ENCODE peak calls at places on chromosomes 5 and 9, in four cellular contexts. One of them, this sample, is unnamed.

GRCh38 chr9:16331527-16331926 is 538.9 kb downstream of the BNC2 start:
- DNase-seq in K562: no peak
- DNase-seq in HepG2: no peak
- DNase-seq in WTC11: no peak
- DNase-seq in this sample: no peak

GRCh38 chr5:40112875-40113274 is 566.8 kb upstream of the PTGER4 start:
- DNase-seq in K562: no peak
- DNase-seq in HepG2: no peak
- DNase-seq in WTC11: no peak
- DNase-seq in this sample: no peak

GRCh38 chr9:97802276-97802675 is 50.8 kb upstream of the FOXE1 start:
- DNase-seq in K562: no peak
- DNase-seq in HepG2: peak; percentile 21
- DNase-seq in WTC11: no peak
- DNase-seq in this sample: no peak

GRCh38 chr5:42168091-42168670 is 243.1 kb downstream of the FBXO4 start:
- DNase-seq in K562: no peak
- DNase-seq in HepG2: no peak
- DNase-seq in WTC11: peak; percentile 12
- DNase-seq in this sample: no peak

GRCh38 chr5:87872986-87873385 is 395.7 kb downstream of the TMEM161B start:
- DNase-seq in K562: no peak
- DNase-seq in HepG2: no peak
- DNase-seq in WTC11: no peak
- DNase-seq in this sample: no peak

GRCh38 chr9:131298816-131299215 is 9.3 kb downstream of the PLPP7 start:
- DNase-seq in K562: no peak
- DNase-seq in HepG2: no peak
- DNase-seq in WTC11: no peak
- DNase-seq in this sample: no peak

GRCh38 chr5:41465493-41466171 is 44.8 kb downstream of the PLCXD3 start:
- DNase-seq in K562: no peak
- DNase-seq in HepG2: no peak
- DNase-seq in WTC11: no peak
- DNase-seq in this sample: no peak

GRCh38 chr5:966941-967340 is 41.7 kb upstream of the NKD2 start:
- DNase-seq in K562: no peak
- DNase-seq in HepG2: no peak
- DNase-seq in WTC11: no peak
- DNase-seq in this sample: no peak

GRCh38 chr9:107188376-107188775 is 94.7 kb upstream of the RAD23B start:
- DNase-seq in K562: no peak
- DNase-seq in HepG2: no peak
- DNase-seq in WTC11: no peak
- DNase-seq in this sample: no peak

GRCh38 chr9:96169901-96170300 is 132.1 kb downstream of the HSD17B3 start:
- DNase-seq in K562: no peak
- DNase-seq in HepG2: no peak
- DNase-seq in WTC11: no peak
- DNase-seq in this sample: peak; percentile 40

GRCh38 chr9:27086818-27087680 is 22.0 kb upstream of the TEK start:
- DNase-seq in K562: no peak
- DNase-seq in HepG2: no peak
- DNase-seq in WTC11: no peak
- DNase-seq in this sample: no peak

GRCh38 chr9:76560481-76560891 is 101.5 kb downstream of the GCNT1 start:
- DNase-seq in K562: no peak
- DNase-seq in HepG2: no peak
- DNase-seq in WTC11: no peak
- DNase-seq in this sample: no peak

GRCh38 chr9:133346021-133346713 is 1.8 kb downstream of the MED22 start:
- DNase-seq in K562: no peak
- DNase-seq in HepG2: no peak
- DNase-seq in WTC11: no peak
- DNase-seq in this sample: peak; percentile 33

GRCh38 chr5:43140286-43140685 is 19.6 kb downstream of the ZNF131 start:
- DNase-seq in K562: no peak
- DNase-seq in HepG2: no peak
- DNase-seq in WTC11: no peak
- DNase-seq in this sample: no peak

GRCh38 chr5:61881821-61882220 is 424.2 kb upstream of the KIF2A start:
- DNase-seq in K562: no peak
- DNase-seq in HepG2: no peak
- DNase-seq in WTC11: no peak
- DNase-seq in this sample: no peak

GRCh38 chr5:22896155-22896554 is 43.0 kb upstream of the CDH12 start:
- DNase-seq in K562: no peak
- DNase-seq in HepG2: no peak
- DNase-seq in WTC11: no peak
- DNase-seq in this sample: no peak

GRCh38 chr9:26158631-26159150 is 480.4 kb upstream of the TUSC1 start:
- DNase-seq in K562: no peak
- DNase-seq in HepG2: no peak
- DNase-seq in WTC11: no peak
- DNase-seq in this sample: no peak

GRCh38 chr5:5043346-5043745 is 96.8 kb upstream of the ADAMTS16 start:
- DNase-seq in K562: no peak
- DNase-seq in HepG2: no peak
- DNase-seq in WTC11: no peak
- DNase-seq in this sample: no peak

GRCh38 chr9:27442464-27442863 is 81.6 kb upstream of the IFNK start:
- DNase-seq in K562: no peak
- DNase-seq in HepG2: no peak
- DNase-seq in WTC11: no peak
- DNase-seq in this sample: no peak

GRCh38 chr5:179147991-179148702 is 88.0 kb downstream of the ZNF354C start:
- DNase-seq in K562: no peak
- DNase-seq in HepG2: no peak
- DNase-seq in WTC11: no peak
- DNase-seq in this sample: no peak

GRCh38 chr5:55234171-55234700 is 828 bp upstream of the CCNO start:
- DNase-seq in K562: no peak
- DNase-seq in HepG2: no peak
- DNase-seq in WTC11: peak; percentile 33
- DNase-seq in this sample: peak; percentile 44

GRCh38 chr5:55231476-55232193 is 1.8 kb downstream of the CCNO start:
- DNase-seq in K562: no peak
- DNase-seq in HepG2: no peak
- DNase-seq in WTC11: peak; percentile 24
- DNase-seq in this sample: peak; percentile 69

GRCh38 chr5:55231029-55231475 is 2.4 kb downstream of the CCNO start:
- DNase-seq in K562: no peak
- DNase-seq in HepG2: no peak
- DNase-seq in WTC11: no peak
- DNase-seq in this sample: no peak

GRCh38 chr5:55232194-55232984 is 1.0 kb downstream of the CCNO start:
- DNase-seq in K562: no peak
- DNase-seq in HepG2: no peak
- DNase-seq in WTC11: peak; percentile 72
- DNase-seq in this sample: peak; percentile 39

GRCh38 chr5:55232985-55233928 is at the start of gene CCNO:
- DNase-seq in K562: peak; percentile 83
- DNase-seq in HepG2: peak; percentile 18
- DNase-seq in WTC11: peak; percentile 84
- DNase-seq in this sample: peak; percentile 81
- TF ChIP-seq FOXJ3 in K562: no peak
- TF ChIP-seq FOXJ3 in HepG2: no peak
- TF ChIP-seq FOXJ3 in WTC11: no peak
- TF ChIP-seq FOXJ3 in this sample: no peak

GRCh38 chr5:149453618-149454415 is 74.7 kb upstream of the IL17B start:
- DNase-seq in K562: no peak
- DNase-seq in HepG2: no peak
- DNase-seq in WTC11: no peak
- DNase-seq in this sample: no peak

GRCh38 chr5:149455889-149456409 is 76.9 kb upstream of the IL17B start:
- DNase-seq in K562: peak; percentile 60
- DNase-seq in HepG2: peak; percentile 73
- DNase-seq in WTC11: no peak
- DNase-seq in this sample: no peak

GRCh38 chr5:149459891-149460290 is 80.8 kb upstream of the IL17B start:
- DNase-seq in K562: no peak
- DNase-seq in HepG2: no peak
- DNase-seq in WTC11: no peak
- DNase-seq in this sample: no peak

GRCh38 chr5:149457393-149457763 is 78.3 kb upstream of the IL17B start:
- DNase-seq in K562: no peak
- DNase-seq in HepG2: no peak
- DNase-seq in WTC11: no peak
- DNase-seq in this sample: no peak

GRCh38 chr5:149456597-149457392 is 77.7 kb upstream of the IL17B start:
- DNase-seq in K562: peak; percentile 78
- DNase-seq in HepG2: no peak
- DNase-seq in WTC11: no peak
- DNase-seq in this sample: peak; percentile 52
- TF ChIP-seq FOXJ3 in K562: no peak
- TF ChIP-seq FOXJ3 in HepG2: no peak
- TF ChIP-seq FOXJ3 in WTC11: no peak
- TF ChIP-seq FOXJ3 in this sample: no peak

GRCh38 chr9:75504721-75505120 is 385.8 kb upstream of the PCSK5 start:
- DNase-seq in K562: no peak
- DNase-seq in HepG2: no peak
- DNase-seq in WTC11: no peak
- DNase-seq in this sample: no peak

GRCh38 chr9:75499812-75500211 is 390.7 kb upstream of the PCSK5 start:
- DNase-seq in K562: no peak
- DNase-seq in HepG2: no peak
- DNase-seq in WTC11: no peak
- DNase-seq in this sample: no peak

GRCh38 chr9:75500479-75500878 is 390.0 kb upstream of the PCSK5 start:
- DNase-seq in K562: no peak
- DNase-seq in HepG2: no peak
- DNase-seq in WTC11: no peak
- DNase-seq in this sample: no peak

DNA sequence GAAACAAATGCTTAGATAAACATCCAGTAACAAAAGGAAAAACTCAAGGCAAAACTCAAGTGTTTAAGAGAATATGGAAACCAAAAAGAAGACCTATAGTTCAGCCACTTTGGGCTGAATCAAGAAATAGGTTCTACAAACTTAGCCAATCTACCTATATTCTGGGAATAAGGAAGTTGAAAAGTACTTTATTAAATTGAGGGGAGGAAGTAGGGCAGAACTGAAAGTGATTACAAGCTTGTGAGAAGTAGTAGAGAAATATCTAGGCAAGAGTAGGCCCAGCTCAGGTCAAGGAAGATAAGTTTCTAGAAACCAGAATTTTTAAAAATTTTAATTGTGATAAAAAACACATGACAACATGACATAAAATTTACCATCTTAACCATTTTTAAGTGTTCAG is 384.8 kb upstream of the PCSK5 start:
- DNase-seq in K562: no peak
- DNase-seq in HepG2: no peak
- DNase-seq in WTC11: no peak
- DNase-seq in this sample: no peak
- TF ChIP-seq FOXJ3 in K562: no peak
- TF ChIP-seq FOXJ3 in HepG2: no peak
- TF ChIP-seq FOXJ3 in WTC11: no peak
- TF ChIP-seq FOXJ3 in this sample: no peak

DNA sequence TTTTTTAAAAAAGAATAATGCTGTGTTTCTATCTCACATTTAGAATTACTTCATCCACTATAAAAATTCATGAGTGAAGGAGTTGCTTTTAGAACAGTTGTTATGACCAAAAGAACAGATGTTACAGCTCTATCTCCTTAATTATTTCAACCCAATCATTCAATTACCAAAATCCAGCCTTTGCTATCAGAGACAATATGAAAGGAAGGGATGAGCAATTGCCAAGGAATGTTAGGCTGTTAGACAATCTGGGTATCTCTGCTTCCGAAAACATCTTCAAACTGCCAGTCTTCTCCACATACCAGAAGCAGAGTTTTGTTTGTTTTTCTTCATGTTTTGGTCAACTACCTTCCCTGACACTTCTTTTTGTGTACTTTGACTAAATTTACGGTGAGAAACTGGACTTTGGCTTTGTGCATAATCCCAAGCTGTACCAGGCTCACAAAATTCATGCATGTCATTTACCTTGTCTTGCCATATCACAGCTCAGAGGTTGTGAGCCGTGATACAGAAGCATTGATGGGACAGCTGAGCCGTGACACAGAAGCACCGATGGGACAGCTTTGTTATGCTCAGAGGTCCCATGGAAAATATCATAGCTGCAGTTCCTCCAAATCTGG is 405.5 kb downstream of the KIF4B start:
- DNase-seq in K562: no peak
- DNase-seq in HepG2: peak; percentile 48
- DNase-seq in WTC11: no peak
- DNase-seq in this sample: no peak
- TF ChIP-seq FOXJ3 in K562: no peak
- TF ChIP-seq FOXJ3 in HepG2: no peak
- TF ChIP-seq FOXJ3 in WTC11: no peak
- TF ChIP-seq FOXJ3 in this sample: no peak

DNA sequence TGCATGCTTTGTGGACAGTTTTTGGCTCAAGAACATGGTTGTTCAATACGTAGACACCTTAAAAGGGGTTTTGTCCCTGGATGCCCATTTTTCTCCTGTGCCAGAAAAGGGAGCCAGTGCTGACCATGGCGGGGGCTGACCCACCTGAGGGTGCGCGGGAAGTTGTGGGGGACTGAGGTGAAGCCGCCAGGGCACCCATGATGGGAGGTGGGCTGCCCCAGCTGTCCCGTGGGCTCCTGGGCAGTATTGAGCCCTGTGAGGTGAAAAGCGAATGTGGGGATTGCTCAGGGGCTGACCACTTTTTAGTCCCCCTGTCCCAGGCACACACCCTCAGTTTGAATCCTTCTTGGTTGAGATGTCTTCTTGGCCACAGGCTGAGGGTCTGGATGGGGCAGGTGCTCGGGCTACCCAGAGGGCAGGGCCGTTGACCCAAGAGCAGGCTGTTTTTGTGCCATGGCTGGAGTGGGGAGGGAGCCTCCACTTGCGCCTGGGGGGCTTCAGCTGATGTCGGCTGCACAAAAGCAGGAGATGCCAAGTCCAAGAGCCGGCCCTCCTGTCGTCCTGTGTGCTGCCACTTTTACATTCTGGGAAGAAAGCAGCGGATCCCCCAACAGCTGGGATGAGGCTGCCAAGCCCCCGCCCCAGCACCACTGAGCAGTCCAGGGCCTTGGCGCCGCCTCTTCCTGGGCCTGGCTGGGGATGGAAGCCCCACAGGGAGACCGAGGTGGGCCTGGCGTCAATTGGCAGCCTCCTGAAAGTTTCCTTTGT is 120.1 kb downstream of the WNK2 start:
- DNase-seq in K562: no peak
- DNase-seq in HepG2: no peak
- DNase-seq in WTC11: peak; percentile 10
- DNase-seq in this sample: peak; percentile 31
- TF ChIP-seq FOXJ3 in K562: no peak
- TF ChIP-seq FOXJ3 in HepG2: no peak
- TF ChIP-seq FOXJ3 in WTC11: no peak
- TF ChIP-seq FOXJ3 in this sample: no peak

This sample was measured in SK-N-SH.